ENCODE peak calls at places on chromosomes 6 and 20, in nine cellular contexts. S, N, E, I, A, K, T, O and Q are unnamed samples.
A peak's percentile ranks its signal among the peaks of the same experiment; 100 is the strongest.

GRCh38 chr20:56520180-56520579 is 4.4 kb upstream of the FAM209A start:
- DNase-seq in S (no peak), N (no peak), E (no peak), I (no peak), A (no peak), K (no peak), T (no peak), O (no peak), Q (no peak)

GRCh38 chr6:38570750-38571149 is 69.0 kb downstream of the BTBD9 start:
- DNase-seq in S (no peak), N (no peak), E (peak; percentile 5), I (no peak), A (no peak), K (no peak), T (no peak), O (no peak), Q (no peak)

GRCh38 chr6:28336284-28337024 is 506 bp upstream of the ZSCAN31 start:
- DNase-seq in S (peak; percentile 92), N (no peak), E (peak; percentile 6), I (no peak), A (no peak), K (peak; percentile 55), T (peak; percentile 13), O (no peak), Q (no peak)

GRCh38 chr20:35146299-35146921 is 726 bp downstream of the EDEM2 start:
- DNase-seq in S (peak; percentile 52), N (peak; percentile 49), E (no peak), I (no peak), A (no peak), K (peak; percentile 36), T (no peak), O (peak; percentile 47), Q (no peak)

GRCh38 chr20:52923123-52923543 is 49.0 kb upstream of the TSHZ2 start:
- DNase-seq in S (no peak), N (no peak), E (peak; percentile 86), I (no peak), A (peak; percentile 24), K (no peak), T (no peak), O (no peak), Q (no peak)

GRCh38 chr6:161458199-161458598 is 184.3 kb upstream of the AGPAT4 start:
- DNase-seq in S (no peak), N (peak; percentile 22), E (no peak), I (no peak), A (no peak), K (no peak), T (no peak), O (no peak), Q (no peak)

GRCh38 chr6:22041797-22042489 is 254.9 kb downstream of the PRL start:
- DNase-seq in S (no peak), N (no peak), E (no peak), I (no peak), A (no peak), K (no peak), T (no peak), O (peak; percentile 32), Q (no peak)

GRCh38 chr6:4814212-4814611 is 38.0 kb downstream of the CDYL start:
- DNase-seq in S (no peak), N (no peak), E (no peak), I (no peak), A (no peak), K (no peak), T (no peak), O (no peak), Q (no peak)

GRCh38 chr20:33604991-33605370 is 57.1 kb upstream of the C20orf144 start:
- DNase-seq in S (no peak), N (no peak), E (no peak), I (no peak), A (no peak), K (no peak), T (no peak), O (no peak), Q (no peak)

GRCh38 chr6:168163096-168163731 is 84.2 kb upstream of the FRMD1 start:
- DNase-seq in S (no peak), N (no peak), E (no peak), I (no peak), A (no peak), K (no peak), T (no peak), O (peak; percentile 48), Q (no peak)

GRCh38 chr20:57930328-57930727 is 220.5 kb upstream of the PMEPA1 start:
- DNase-seq in S (no peak), N (no peak), E (no peak), I (no peak), A (no peak), K (no peak), T (no peak), O (no peak), Q (no peak)

GRCh38 chr20:17494201-17494600 is 37.0 kb downstream of the BFSP1 start:
- DNase-seq in S (no peak), N (no peak), E (no peak), I (no peak), A (no peak), K (no peak), T (no peak), O (no peak), Q (no peak)

GRCh38 chr6:34383651-34384304 is 8.7 kb downstream of the NUDT3 start:
- DNase-seq in S (no peak), N (no peak), E (no peak), I (no peak), A (no peak), K (no peak), T (no peak), O (peak; percentile 29), Q (no peak)

GRCh38 chr20:33674294-33675126 is at the start of gene NECAB3:
- DNase-seq in S (peak; percentile 79), N (peak; percentile 87), E (no peak), I (peak; percentile 27), A (peak; percentile 90), K (peak; percentile 84), T (peak; percentile 70), O (peak; percentile 94), Q (peak; percentile 44)

GRCh38 chr6:102981631-102982030 is 1588.1 kb downstream of the GRIK2 start:
- DNase-seq in S (no peak), N (no peak), E (no peak), I (no peak), A (no peak), K (no peak), T (no peak), O (no peak), Q (no peak)

GRCh38 chr6:47698342-47698787 is at the start of gene ADGRF4:
- DNase-seq in S (no peak), N (no peak), E (no peak), I (no peak), A (peak; percentile 43), K (peak; percentile 82), T (no peak), O (no peak), Q (no peak)

GRCh38 chr20:14543040-14543439 is 205.6 kb upstream of the FLRT3 start:
- DNase-seq in S (no peak), N (no peak), E (no peak), I (no peak), A (no peak), K (no peak), T (no peak), O (no peak), Q (no peak)

GRCh38 chr6:54191460-54191859 is 80.2 kb downstream of the MLIP start:
- DNase-seq in S (no peak), N (no peak), E (peak; percentile 33), I (no peak), A (no peak), K (no peak), T (peak; percentile 8), O (peak; percentile 11), Q (no peak)

GRCh38 chr20:43691928-43692524 is 25.1 kb downstream of the MYBL2 start:
- DNase-seq in S (peak; percentile 79), N (peak; percentile 78), E (peak; percentile 33), I (peak; percentile 42), A (peak; percentile 89), K (peak; percentile 20), T (no peak), O (peak; percentile 63), Q (peak; percentile 22)

GRCh38 chr20:4136967-4137334 is 121.6 kb upstream of the RNF24 start:
- DNase-seq in S (no peak), N (no peak), E (no peak), I (no peak), A (no peak), K (no peak), T (no peak), O (no peak), Q (no peak)

GRCh38 chr6:143745160-143746133 is 67.7 kb downstream of the PHACTR2 start:
- DNase-seq in S (no peak), N (peak; percentile 25), E (no peak), I (no peak), A (no peak), K (peak; percentile 77), T (peak; percentile 30), O (peak; percentile 70), Q (no peak)

GRCh38 chr20:59015812-59016711 is 3.2 kb upstream of the TUBB1 start:
- DNase-seq in S (peak; percentile 73), N (peak; percentile 14), E (no peak), I (no peak), A (no peak), K (no peak), T (no peak), O (no peak), Q (no peak)

GRCh38 chr6:39273394-39273793 is 40.8 kb downstream of the KCNK17 start:
- DNase-seq in S (no peak), N (no peak), E (no peak), I (no peak), A (no peak), K (no peak), T (no peak), O (no peak), Q (no peak)

GRCh38 chr6:77619114-77619513 is 33.7 kb upstream of the MEI4 start:
- DNase-seq in S (no peak), N (no peak), E (no peak), I (no peak), A (no peak), K (no peak), T (no peak), O (no peak), Q (no peak)

GRCh38 chr6:156425374-156425773 is 351.8 kb upstream of the ARID1B start:
- DNase-seq in S (no peak), N (no peak), E (peak; percentile 6), I (no peak), A (peak; percentile 23), K (no peak), T (no peak), O (peak; percentile 23), Q (no peak)

GRCh38 chr20:9280654-9281053 is 211.8 kb downstream of the PLCB4 start:
- DNase-seq in S (no peak), N (no peak), E (peak; percentile 42), I (no peak), A (no peak), K (no peak), T (no peak), O (no peak), Q (no peak)

GRCh38 chr6:32894085-32895005 is 40.4 kb downstream of the PSMB9 start:
- DNase-seq in S (peak; percentile 94), N (peak; percentile 97), E (peak; percentile 69), I (peak; percentile 93), A (peak; percentile 98), K (peak; percentile 93), T (peak; percentile 83), O (peak; percentile 97), Q (peak; percentile 99)

GRCh38 chr6:12286381-12287132 is 3.6 kb upstream of the EDN1 start:
- DNase-seq in S (no peak), N (no peak), E (no peak), I (no peak), A (no peak), K (peak; percentile 62), T (no peak), O (no peak), Q (no peak)

GRCh38 chr6:72248621-72249020 is 362.3 kb downstream of the RIMS1 start:
- DNase-seq in S (no peak), N (no peak), E (no peak), I (no peak), A (no peak), K (no peak), T (no peak), O (no peak), Q (no peak)

GRCh38 chr6:134419717-134420116 is 101.8 kb upstream of the SGK1 start:
- DNase-seq in S (no peak), N (no peak), E (no peak), I (no peak), A (no peak), K (no peak), T (no peak), O (no peak), Q (no peak)